ENCODE peak calls at places on chromosome 7, in seven cellular contexts. M is stimulated activated CD4-positive, alpha-beta T cell treated with anti-CD3 and anti-CD28 coated beads, Interleukin-15, amount 100 ng/mL, for 1 hour; W is Ammon's horn; V is stimulated activated CD8-positive, alpha-beta memory T cell treated with anti-CD3 and anti-CD28 coated beads, Interleukin-7, amount 100 ng/mL, for 1 hour; H is KG1; L is spleen; B is PC-3. X is an unnamed sample.

GRCh38 chr7:140888087-140888486 is 36.6 kb downstream of the BRAF start:
- DNase-seq in B (peak), L (no peak), M (no peak), W (no peak), V (no peak), H (no peak), X (no peak)

GRCh38 chr7:136677456-136678365 is 190.7 kb upstream of the CHRM2 start:
- DNase-seq in B (peak), H (no peak), M (no peak), L (no peak), V (no peak), W (no peak), X (peak)

GRCh38 chr7:20220293-20220755 is 3.1 kb upstream of the MACC1 start:
- DNase-seq in W (no peak), B (no peak), V (no peak), L (no peak), H (peak), M (no peak), X (no peak)

GRCh38 chr7:44969049-44969700 is 9.6 kb downstream of the MYO1G start:
- DNase-seq in B (no peak), H (no peak), L (peak), M (no peak), V (no peak), W (no peak), X (no peak)

GRCh38 chr7:66069732-66070131 is 5.9 kb upstream of the ASL start:
- DNase-seq in B (no peak), L (no peak), V (no peak), H (no peak), W (no peak), M (no peak), X (no peak)

GRCh38 chr7:42144253-42145002 is 92.6 kb downstream of the GLI3 start:
- DNase-seq in W (no peak), B (no peak), M (no peak), H (no peak), V (no peak), L (no peak), X (peak)

GRCh38 chr7:140074780-140075179 is 12.0 kb upstream of the PARP12 start:
- DNase-seq in W (no peak), V (no peak), M (no peak), B (no peak), L (no peak), H (no peak), X (no peak)

GRCh38 chr7:155344270-155344617 is 46.6 kb downstream of the INSIG1 start:
- DNase-seq in H (no peak), V (no peak), B (no peak), M (peak), W (no peak), L (peak), X (no peak)

GRCh38 chr7:135160858-135161653 is 9.5 kb downstream of the CYREN start:
- DNase-seq in M (no peak), V (no peak), W (no peak), B (no peak), H (no peak), L (peak), X (peak)

GRCh38 chr7:139321071-139321745 is 19.9 kb upstream of the FMC1 start:
- DNase-seq in L (no peak), V (no peak), W (no peak), B (peak), H (no peak), M (no peak), X (peak)

GRCh38 chr7:121262221-121262620 is 66.6 kb upstream of the WNT16 start:
- DNase-seq in W (no peak), L (no peak), B (no peak), M (no peak), V (no peak), H (no peak), X (peak)

GRCh38 chr7:134887523-134887922 is 98.8 kb upstream of the AGBL3 start:
- DNase-seq in H (no peak), V (no peak), B (no peak), M (no peak), L (no peak), W (no peak), X (no peak)

GRCh38 chr7:17674166-17674955 is 265.9 kb downstream of the SNX13 start:
- DNase-seq in L (no peak), M (no peak), B (peak), W (no peak), V (no peak), H (no peak), X (no peak)

GRCh38 chr7:104894313-104894712 is 119.7 kb upstream of the KMT2E start:
- DNase-seq in B (no peak), W (no peak), M (no peak), L (no peak), H (no peak), V (no peak), X (no peak)

GRCh38 chr7:112567388-112567787 is 86.6 kb downstream of the LSMEM1 start:
- DNase-seq in W (no peak), M (no peak), L (no peak), V (no peak), H (no peak), B (no peak), X (no peak)

GRCh38 chr7:29035044-29035740 is 77.1 kb upstream of the TRIL start:
- DNase-seq in L (no peak), W (no peak), H (no peak), M (no peak), V (no peak), B (peak), X (peak)

GRCh38 chr7:110539216-110539615 is 551.7 kb upstream of the LRRN3 start:
- DNase-seq in M (no peak), H (no peak), L (no peak), W (no peak), B (no peak), V (no peak), X (no peak)

GRCh38 chr7:139118803-139119485 is 9.4 kb upstream of the ZC3HAV1 start:
- DNase-seq in B (no peak), W (peak), V (no peak), M (no peak), H (no peak), L (peak), X (peak)

GRCh38 chr7:68770649-68771048 is 827.6 kb upstream of the AUTS2 start:
- DNase-seq in B (no peak), W (peak), M (no peak), H (no peak), L (no peak), V (no peak), X (no peak)

GRCh38 chr7:47327306-47327697 is 254.6 kb downstream of the TNS3 start:
- DNase-seq in L (no peak), H (no peak), W (no peak), V (no peak), B (no peak), M (no peak), X (peak)

GRCh38 chr7:135334830-135335543 is 101.3 kb downstream of the STRA8 start:
- DNase-seq in B (no peak), W (no peak), L (no peak), V (no peak), H (no peak), M (no peak), X (no peak)

GRCh38 chr7:154569916-154570315 is 433.0 kb downstream of the PAXIP1 start:
- DNase-seq in L (no peak), V (no peak), B (no peak), M (no peak), H (no peak), W (no peak), X (no peak)